ENCODE peak calls at places on chromosomes 2 and 18, in six cellular contexts. G is uterus, Y is heart left ventricle, B is body of pancreas, U is adrenal gland, Z is endothelial cell of umbilical vein. O is an unnamed sample. For H3K4me1, the result is how much of the 10 kb centered on the place peaks cover.

GRCh38 chr2:226478121-226478809 is 321.4 kb downstream of the IRS1 start:
- DNase-seq in G (peak), Y (peak), B (peak), U (peak), Z (peak), O (peak)

GRCh38 chr18:3097082-3097481 is 84.1 kb upstream of the LPIN2 start:
- DNase-seq in G (no peak), Y (no peak), B (no peak), U (no peak), Z (no peak), O (no peak)

GRCh38 chr18:21853020-21853419 is 112.4 kb downstream of the MIB1 start:
- DNase-seq in G (no peak), Y (no peak), B (no peak), U (no peak), Z (no peak), O (no peak)

GRCh38 chr2:75389271-75389670 is 171.5 kb downstream of the EVA1A start:
- DNase-seq in G (no peak), Y (no peak), B (no peak), U (no peak), Z (no peak), O (no peak)

GRCh38 chr2:62221141-62221540 is 25.2 kb downstream of the B3GNT2 start:
- DNase-seq in G (no peak), Y (no peak), B (no peak), U (no peak), Z (peak), O (no peak)

GRCh38 chr18:903703-904102 is 968 bp upstream of the ADCYAP1 start:
- DNase-seq in G (no peak), Y (peak), B (peak), U (peak), Z (peak), O (no peak)

GRCh38 chr18:44719519-44720060 is 38.9 kb downstream of the SETBP1 start:
- DNase-seq in G (no peak), Y (no peak), B (no peak), U (peak), Z (no peak), O (no peak)

GRCh38 chr2:127624321-127625145 is 21.4 kb upstream of the GPR17 start:
- DNase-seq in G (no peak), Y (no peak), B (no peak), U (no peak), Z (no peak), O (peak)

GRCh38 chr2:211745295-211746097 is 793.1 kb downstream of the ERBB4 start:
- DNase-seq in G (no peak), Y (peak), B (peak), U (peak), Z (peak), O (no peak)

GRCh38 chr2:30253873-30254691 is 22.7 kb downstream of the LBH start:
- DNase-seq in G (peak), Y (no peak), B (no peak), U (no peak), Z (no peak), O (peak)
- H3K4me1 ChIP-seq in G (under half), Y (under half), B (half or more), U (under half), Z (under half), O (under half)

GRCh38 chr18:23169683-23170082 is 34.4 kb downstream of the CABLES1 start:
- DNase-seq in G (no peak), Y (no peak), B (no peak), U (no peak), Z (no peak), O (no peak)
- TF ChIP-seq POLR2A in G (no peak), Y (no peak), B (no peak), U (no peak), Z (no peak), O (no peak)

GRCh38 chr2:240566203-240567136 is 1.8 kb upstream of the RNPEPL1 start:
- DNase-seq in G (peak), Y (peak), B (peak), U (peak), Z (peak), O (peak)

GRCh38 chr2:240565267-240566202 is 2.7 kb upstream of the RNPEPL1 start:
- DNase-seq in G (peak), Y (peak), B (peak), U (peak), Z (peak), O (peak)

GRCh38 chr2:240567872-240568677 is at the start of gene RNPEPL1:
- DNase-seq in G (peak), Y (peak), B (peak), U (peak), Z (peak), O (peak)

GRCh38 chr2:240568678-240569522 is 616 bp downstream of the RNPEPL1 start:
- DNase-seq in G (peak), Y (peak), B (peak), U (peak), Z (peak), O (peak)

GRCh38 chr2:240567137-240567871 is 980 bp upstream of the RNPEPL1 start:
- DNase-seq in G (peak), Y (peak), B (peak), U (peak), Z (peak), O (peak)
- H3K4me1 ChIP-seq in G (under half), Y (under half), B (half or more), U (under half), Z (under half), O (half or more)

GRCh38 chr2:219248845-219249202 is 3.5 kb downstream of the STK16 start:
- DNase-seq in G (no peak), Y (no peak), B (no peak), U (no peak), Z (no peak), O (no peak)

GRCh38 chr2:219246559-219246958 is 1.3 kb downstream of the STK16 start:
- DNase-seq in G (no peak), Y (no peak), B (no peak), U (no peak), Z (no peak), O (no peak)

GRCh38 chr2:219245899-219246230 is 586 bp downstream of the STK16 start:
- DNase-seq in G (no peak), Y (no peak), B (no peak), U (no peak), Z (no peak), O (no peak)

GRCh38 chr2:219249203-219249980 is 3.7 kb upstream of the TUBA4B start:
- DNase-seq in G (peak), Y (peak), B (peak), U (peak), Z (peak), O (peak)

GRCh38 chr2:219247678-219248642 is 2.7 kb downstream of the STK16 start:
- DNase-seq in G (no peak), Y (no peak), B (no peak), U (no peak), Z (no peak), O (no peak)
- TF ChIP-seq POLR2A in G (no peak), Y (no peak), B (no peak), U (no peak), Z (no peak), O (no peak)

GRCh38 chr2:4295680-4296079 is 592.3 kb downstream of the DCDC2C start:
- DNase-seq in G (no peak), Y (no peak), B (no peak), U (no peak), Z (no peak), O (no peak)
- H3K4me1 ChIP-seq in G (under half), Y (under half), B (under half), U (under half), Z (under half), O (under half)